ENCODE peak calls at places on chromosomes 1 and 21, in seven cellular contexts. T is A172, R is D341Med, I is cardiac fibroblast, G is Peyer's patch, C is activated T-cell treated with anti-CD3 and anti-CD28 coated beads for 1 hour, F is DMS79 treated with DMSO at 0.1 percent for 48 hours. A is an unnamed sample.
A peak's percentile ranks its signal among the peaks of the same experiment; 100 is the strongest.

GRCh38 chr1:183215076-183215720 is 29.1 kb downstream of the LAMC2 start:
- DNase-seq in T (no peak), R (no peak), I (no peak), G (no peak), C (no peak), F (no peak), A (no peak)

GRCh38 chr1:51564124-51564523 is 45.1 kb upstream of the EPS15 start:
- DNase-seq in T (peak; percentile 51), R (no peak), I (peak; percentile 84), G (no peak), C (no peak), F (no peak), A (no peak)

GRCh38 chr1:232904131-232904530 is 46.3 kb upstream of the NTPCR start:
- DNase-seq in T (no peak), R (no peak), I (no peak), G (peak; percentile 87), C (no peak), F (no peak), A (no peak)

GRCh38 chr1:209526137-209526536 is 57.4 kb upstream of the CAMK1G start:
- DNase-seq in T (no peak), R (no peak), I (no peak), G (no peak), C (no peak), F (no peak), A (no peak)

GRCh38 chr1:94955767-94956632 is 29.1 kb upstream of the CNN3 start:
- DNase-seq in T (no peak), R (no peak), I (no peak), G (no peak), C (no peak), F (no peak), A (no peak)

GRCh38 chr21:35324372-35325220 is 275.5 kb upstream of the RUNX1 start:
- DNase-seq in T (peak; percentile 85), R (no peak), I (peak; percentile 82), G (no peak), C (no peak), F (no peak), A (no peak)

GRCh38 chr1:206699626-206700025 is 14.9 kb downstream of the MAPKAPK2 start:
- DNase-seq in T (no peak), R (no peak), I (peak; percentile 74), G (no peak), C (no peak), F (no peak), A (no peak)

GRCh38 chr1:89005286-89006151 is 13.1 kb upstream of the KYAT3 start:
- DNase-seq in T (no peak), R (no peak), I (no peak), G (no peak), C (no peak), F (no peak), A (no peak)

GRCh38 chr1:53725238-53725689 is 13.7 kb downstream of the GLIS1 start:
- DNase-seq in T (no peak), R (peak; percentile 55), I (peak; percentile 52), G (no peak), C (no peak), F (no peak), A (no peak)

GRCh38 chr1:4006676-4007374 is 106.8 kb upstream of the C1orf174 start:
- DNase-seq in T (no peak), R (no peak), I (no peak), G (peak; percentile 21), C (no peak), F (no peak), A (no peak)

GRCh38 chr1:178530520-178530919 is 17.6 kb downstream of the TEX35 start:
- DNase-seq in T (no peak), R (no peak), I (no peak), G (no peak), C (no peak), F (no peak), A (no peak)

GRCh38 chr1:203769505-203770343 is 4.7 kb downstream of the LAX1 start:
- DNase-seq in T (peak; percentile 66), R (peak; percentile 48), I (peak; percentile 91), G (peak; percentile 92), C (no peak), F (peak; percentile 29), A (peak; percentile 56)

GRCh38 chr1:157156058-157156541 is 17.9 kb upstream of the ETV3 start:
- DNase-seq in T (peak; percentile 61), R (peak; percentile 91), I (peak; percentile 67), G (peak; percentile 88), C (peak; percentile 72), F (peak; percentile 25), A (peak; percentile 52)

GRCh38 chr1:227895828-227896685 is 51.7 kb downstream of the WNT9A start:
- DNase-seq in T (peak; percentile 53), R (no peak), I (no peak), G (peak; percentile 38), C (no peak), F (no peak), A (no peak)

GRCh38 chr1:50704126-50704525 is 255.9 kb downstream of the FAF1 start:
- DNase-seq in T (peak; percentile 28), R (peak; percentile 52), I (peak; percentile 59), G (no peak), C (no peak), F (peak; percentile 53), A (peak; percentile 64)

GRCh38 chr1:3864884-3865283 is 7.6 kb downstream of the DFFB start:
- DNase-seq in T (no peak), R (no peak), I (no peak), G (no peak), C (no peak), F (peak; percentile 65), A (no peak)

GRCh38 chr1:171954386-171954785 is 113.1 kb downstream of the DNM3 start:
- DNase-seq in T (no peak), R (peak; percentile 62), I (no peak), G (no peak), C (no peak), F (no peak), A (no peak)

GRCh38 chr1:55589656-55590297 is 374.6 kb upstream of the USP24 start:
- DNase-seq in T (no peak), R (no peak), I (peak; percentile 87), G (no peak), C (no peak), F (no peak), A (no peak)

GRCh38 chr1:230422221-230422981 is 3.7 kb downstream of the PGBD5 start:
- DNase-seq in T (no peak), R (no peak), I (no peak), G (no peak), C (no peak), F (peak; percentile 80), A (no peak)

GRCh38 chr1:115408489-115409002 is 70.5 kb upstream of the NGF start:
- DNase-seq in T (no peak), R (peak; percentile 63), I (no peak), G (no peak), C (no peak), F (no peak), A (no peak)

GRCh38 chr1:34984435-34985062 is 598 bp downstream of the TMEM35B start:
- DNase-seq in T (peak; percentile 6), R (peak; percentile 60), I (peak; percentile 51), G (peak; percentile 61), C (no peak), F (peak; percentile 46), A (no peak)

GRCh38 chr1:30682396-30683275 is 40.7 kb downstream of the MATN1 start:
- DNase-seq in T (no peak), R (no peak), I (no peak), G (no peak), C (no peak), F (no peak), A (no peak)

GRCh38 chr1:204736861-204737260 is 51.3 kb upstream of the LRRN2 start:
- DNase-seq in T (no peak), R (no peak), I (no peak), G (no peak), C (no peak), F (peak; percentile 54), A (peak; percentile 72)

GRCh38 chr21:42654179-42654912 is 925 bp downstream of the PDE9A start:
- DNase-seq in T (no peak), R (peak; percentile 83), I (no peak), G (no peak), C (no peak), F (peak; percentile 52), A (peak; percentile 82)

GRCh38 chr1:83905315-83905907 is 93.5 kb downstream of the TTLL7 start:
- DNase-seq in T (no peak), R (peak; percentile 30), I (peak; percentile 54), G (no peak), C (no peak), F (peak; percentile 10), A (peak; percentile 27)

GRCh38 chr1:174870319-174870718 is 129.4 kb upstream of the CACYBP start:
- DNase-seq in T (no peak), R (no peak), I (no peak), G (no peak), C (no peak), F (no peak), A (no peak)

GRCh38 chr1:6753320-6754140 is 31.7 kb upstream of the CAMTA1 start:
- DNase-seq in T (no peak), R (no peak), I (peak; percentile 45), G (no peak), C (no peak), F (no peak), A (no peak)